ENCODE peak calls at places on chromosomes 16 and 17, in four cellular contexts. R is AG09319, Y is Peyer's patch, M is fibroblast of pulmonary artery. P is an unnamed sample.

GRCh38 chr17:72953621-72954020 is 138.9 kb downstream of the SLC39A11 start:
- DNase-seq in R (no peak), Y (no peak), M (no peak), P (no peak)

GRCh38 chr16:106623-107324 is 28.7 kb downstream of the MPG start:
- DNase-seq in R (peak), Y (peak), M (peak), P (peak)

GRCh38 chr17:17810374-17811248 is 26.2 kb downstream of the SREBF1 start:
- DNase-seq in R (no peak), Y (no peak), M (peak), P (peak)

GRCh38 chr17:13351046-13351445 is 250.7 kb downstream of the HS3ST3A1 start:
- DNase-seq in R (no peak), Y (no peak), M (no peak), P (no peak)

GRCh38 chr17:70947215-70947614 is 777.9 kb downstream of the KCNJ2 start:
- DNase-seq in R (no peak), Y (no peak), M (no peak), P (no peak)

GRCh38 chr16:79288046-79288445 is 312.5 kb downstream of the MAF start:
- DNase-seq in R (no peak), Y (no peak), M (no peak), P (no peak)

GRCh38 chr17:29567362-29568330 is 809 bp upstream of the ABHD15 start:
- DNase-seq in R (no peak), Y (peak), M (no peak), P (peak)

GRCh38 chr17:13079010-13079409 is 61.2 kb upstream of the ELAC2 start:
- DNase-seq in R (no peak), Y (no peak), M (no peak), P (no peak)

GRCh38 chr16:685967-686366 is 1.8 kb upstream of the JMJD8 start:
- DNase-seq in R (no peak), Y (peak), M (peak), P (peak)

GRCh38 chr16:57600952-57601580 is 27.4 kb upstream of the ADGRG1 start:
- DNase-seq in R (no peak), Y (no peak), M (no peak), P (no peak)

GRCh38 chr17:49571283-49571682 is 4.4 kb upstream of the NXPH3 start:
- DNase-seq in R (no peak), Y (no peak), M (no peak), P (no peak)

GRCh38 chr16:88653606-88654362 is 2.9 kb upstream of the CYBA start:
- DNase-seq in R (no peak), Y (no peak), M (no peak), P (no peak)

GRCh38 chr16:88637797-88638196 is 575 bp upstream of the IL17C start:
- DNase-seq in R (no peak), Y (no peak), M (no peak), P (no peak)

GRCh38 chr17:28554565-28554964 is 2.1 kb upstream of the UNC119 start:
- DNase-seq in R (no peak), Y (no peak), M (no peak), P (no peak)

GRCh38 chr17:47941246-47941997 is at the start of gene PNPO:
- DNase-seq in R (peak), Y (peak), M (peak), P (peak)

GRCh38 chr17:1684307-1685189 is at the start of gene PRPF8:
- DNase-seq in R (peak), Y (peak), M (peak), P (peak)

GRCh38 chr17:46822388-46822921 is 4.0 kb upstream of the WNT3 start:
- DNase-seq in R (no peak), Y (peak), M (no peak), P (peak)

GRCh38 chr17:60745544-60745943 is 67.9 kb downstream of the BCAS3 start:
- DNase-seq in R (no peak), Y (no peak), M (peak), P (no peak)

GRCh38 chr16:30901201-30902069 is 5.0 kb downstream of the CTF1 start:
- DNase-seq in R (no peak), Y (no peak), M (no peak), P (no peak)

GRCh38 chr17:42675348-42675983 is 1.3 kb downstream of the PLEKHH3 start:
- DNase-seq in R (no peak), Y (no peak), M (no peak), P (no peak)

GRCh38 chr16:68381363-68381724 is 67.0 kb downstream of the SMPD3 start:
- DNase-seq in R (no peak), Y (no peak), M (no peak), P (no peak)

GRCh38 chr16:27690604-27691003 is 140.7 kb downstream of the KATNIP start:
- DNase-seq in R (no peak), Y (peak), M (peak), P (no peak)

GRCh38 chr17:65260626-65261025 is 123.5 kb downstream of the RGS9 start:
- DNase-seq in R (no peak), Y (no peak), M (no peak), P (no peak)

GRCh38 chr16:68311316-68311620 is 449 bp downstream of the PRMT7 start:
- DNase-seq in R (no peak), Y (no peak), M (no peak), P (no peak)

GRCh38 chr17:19766421-19767270 is 18.5 kb upstream of the ALDH3A1 start:
- DNase-seq in R (peak), Y (peak), M (peak), P (peak)

GRCh38 chr16:12901597-12902436 is at the start of gene SHISA9:
- DNase-seq in R (no peak), Y (no peak), M (no peak), P (peak)

GRCh38 chr17:38324732-38325131 is 19.0 kb downstream of the GPR179 start:
- DNase-seq in R (no peak), Y (no peak), M (no peak), P (no peak)

GRCh38 chr17:3033741-3034577 is 29.4 kb downstream of the OR1D5 start:
- DNase-seq in R (no peak), Y (peak), M (no peak), P (no peak)

GRCh38 chr16:53664724-53665345 is 38.8 kb downstream of the RPGRIP1L start:
- DNase-seq in R (peak), Y (no peak), M (peak), P (no peak)

GRCh38 chr17:34246872-34247271 is 8.2 kb upstream of the CCL2 start:
- DNase-seq in R (no peak), Y (no peak), M (no peak), P (no peak)

GRCh38 chr16:81455006-81455405 is 10.4 kb downstream of the CMIP start:
- DNase-seq in R (no peak), Y (no peak), M (no peak), P (no peak)

GRCh38 chr16:82011199-82011641 is at the start of gene SDR42E1:
- DNase-seq in R (no peak), Y (peak), M (no peak), P (no peak)

GRCh38 chr17:54888981-54889380 is 11.7 kb upstream of the TOM1L1 start:
- DNase-seq in R (no peak), Y (no peak), M (no peak), P (no peak)

GRCh38 chr16:68113765-68114240 is 28.6 kb downstream of the NFATC3 start:
- DNase-seq in R (no peak), Y (no peak), M (no peak), P (no peak)

DNA sequence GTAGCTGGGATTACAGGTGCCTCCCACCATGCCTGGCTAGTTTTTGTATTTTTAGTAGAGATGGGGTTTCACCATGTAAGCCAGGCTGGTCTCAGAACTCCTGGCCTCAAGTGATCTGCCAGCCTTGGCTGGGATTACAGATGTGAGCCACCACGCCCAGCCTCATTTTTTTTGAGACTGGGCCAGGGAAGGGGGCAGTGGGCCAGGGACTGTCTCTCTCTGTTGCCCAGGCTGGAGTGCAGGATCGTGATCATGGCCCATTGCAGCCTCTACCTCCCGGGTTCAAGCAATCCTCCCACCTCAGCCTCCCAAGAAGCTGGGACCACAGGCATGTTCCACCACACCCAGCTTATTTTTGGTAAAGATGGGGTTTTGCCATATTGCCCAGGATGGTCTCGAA is 16.0 kb downstream of the RSL1D1 start:
- DNase-seq in R (no peak), Y (no peak), M (no peak), P (no peak)
- TF ChIP-seq CTCF in R (no peak), Y (no peak), M (no peak), P (no peak)

GRCh38 chr16:51146256-51146924 is 4.7 kb downstream of the SALL1 start:
- DNase-seq in R (no peak), Y (no peak), M (peak), P (no peak)
- TF ChIP-seq CTCF in R (peak), Y (no peak), M (peak), P (peak)

DNA sequence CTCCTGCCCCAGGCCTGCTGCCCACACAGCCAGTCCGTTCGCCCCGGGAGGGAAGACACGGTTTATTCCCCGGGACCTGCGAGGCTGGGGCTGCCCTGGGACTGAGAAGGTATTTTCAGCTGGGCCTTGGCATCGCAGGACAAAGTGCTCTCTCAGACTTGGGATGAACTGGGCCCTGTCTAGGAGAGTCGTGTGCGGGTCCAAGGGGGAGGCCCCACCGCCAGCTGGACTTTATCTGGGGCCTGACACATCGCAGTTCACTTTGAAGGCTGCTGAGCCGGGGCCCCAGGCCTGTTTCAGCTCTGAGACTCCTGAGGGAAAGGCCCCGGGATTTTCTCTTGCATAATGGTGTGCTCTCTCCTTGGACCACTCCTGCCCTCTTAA is 6.8 kb downstream of the CRISPLD2 start:
- DNase-seq in R (no peak), Y (peak), M (peak), P (no peak)
- TF ChIP-seq CTCF in R (no peak), Y (no peak), M (no peak), P (no peak)

GRCh38 chr17:63955232-63955631 is 17.5 kb downstream of the SCN4A start:
- DNase-seq in R (no peak), Y (no peak), M (no peak), P (no peak)
- TF ChIP-seq CTCF in R (no peak), Y (no peak), M (no peak), P (no peak)

GRCh38 chr17:76248013-76248782 is 7.9 kb upstream of the RNF157 start:
- DNase-seq in R (no peak), Y (peak), M (no peak), P (no peak)
- TF ChIP-seq CTCF in R (peak), Y (peak), M (peak), P (no peak)

DNA sequence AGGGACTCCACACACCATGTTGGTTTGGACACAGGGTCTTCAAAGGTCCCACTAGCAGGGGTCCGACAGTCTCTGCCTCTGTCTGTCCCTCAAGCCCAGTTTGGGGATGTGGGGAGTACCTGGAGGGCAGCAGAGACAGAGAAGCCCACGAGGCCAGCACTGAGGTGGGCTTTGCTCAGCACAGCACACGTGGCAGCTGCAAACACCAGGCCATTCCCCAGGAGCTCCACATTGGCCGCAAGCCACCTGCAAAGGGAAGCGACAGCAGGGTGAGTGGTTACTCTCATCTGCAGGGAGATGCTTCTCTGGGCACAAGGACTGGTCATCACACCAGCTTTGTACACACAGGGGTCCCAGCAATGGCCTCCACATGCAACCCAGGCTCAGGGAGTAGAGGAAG is 62.0 kb downstream of the ABCC6 start:
- DNase-seq in R (no peak), Y (no peak), M (no peak), P (no peak)
- TF ChIP-seq CTCF in R (no peak), Y (no peak), M (no peak), P (no peak)

DNA sequence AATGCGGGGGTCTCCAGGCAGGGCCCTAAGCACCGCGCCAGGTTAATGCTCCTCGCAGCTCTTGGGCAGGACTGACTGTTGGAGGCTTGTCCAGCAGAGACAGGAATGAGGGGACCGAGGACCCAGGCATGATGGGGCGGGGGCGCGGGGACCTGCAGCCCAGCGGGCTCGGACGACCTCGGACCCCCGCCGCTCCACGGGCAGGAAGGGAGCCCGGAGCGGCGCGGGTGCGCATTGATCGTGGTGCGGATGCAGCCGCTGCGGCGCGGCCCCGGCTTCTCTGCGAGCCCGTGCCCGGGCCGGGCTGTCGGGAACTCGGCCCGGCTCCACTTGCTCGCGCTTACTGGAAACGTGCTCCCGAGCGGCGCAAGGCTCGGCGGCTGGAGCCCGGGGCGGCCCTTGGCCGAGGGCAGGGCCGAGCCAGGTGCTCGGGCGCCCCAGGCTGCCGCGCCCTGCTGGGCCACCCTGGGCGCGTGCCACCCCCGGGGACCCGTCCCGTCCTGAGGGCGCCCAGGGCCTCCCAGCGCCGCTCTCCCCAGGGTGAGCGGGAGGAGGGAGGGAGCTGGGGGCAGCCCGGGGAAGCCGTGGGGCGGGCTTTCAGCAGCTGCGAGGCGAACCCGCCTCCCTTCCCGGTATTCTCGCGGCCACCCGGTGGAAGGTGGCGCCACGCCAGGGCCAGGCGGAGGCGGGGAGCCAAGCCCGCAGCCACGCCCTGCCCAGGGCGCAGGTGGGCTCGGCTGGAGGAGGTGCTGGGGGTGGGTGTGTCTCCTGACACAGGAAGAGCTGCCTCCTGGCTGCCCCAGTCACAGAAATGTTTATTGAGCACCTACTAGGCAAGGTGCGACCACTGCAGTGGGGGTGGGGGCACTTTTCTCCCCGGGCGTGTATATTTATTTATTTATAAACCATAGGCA is 45.9 kb downstream of the SOCS3 start:
- DNase-seq in R (no peak), Y (peak), M (peak), P (peak)
- TF ChIP-seq CTCF in R (no peak), Y (peak), M (no peak), P (no peak)

GRCh38 chr17:40038882-40039513 is 15.2 kb downstream of the MED24 start:
- DNase-seq in R (peak), Y (peak), M (peak), P (no peak)
- TF ChIP-seq CTCF in R (peak), Y (peak), M (peak), P (peak)

DNA sequence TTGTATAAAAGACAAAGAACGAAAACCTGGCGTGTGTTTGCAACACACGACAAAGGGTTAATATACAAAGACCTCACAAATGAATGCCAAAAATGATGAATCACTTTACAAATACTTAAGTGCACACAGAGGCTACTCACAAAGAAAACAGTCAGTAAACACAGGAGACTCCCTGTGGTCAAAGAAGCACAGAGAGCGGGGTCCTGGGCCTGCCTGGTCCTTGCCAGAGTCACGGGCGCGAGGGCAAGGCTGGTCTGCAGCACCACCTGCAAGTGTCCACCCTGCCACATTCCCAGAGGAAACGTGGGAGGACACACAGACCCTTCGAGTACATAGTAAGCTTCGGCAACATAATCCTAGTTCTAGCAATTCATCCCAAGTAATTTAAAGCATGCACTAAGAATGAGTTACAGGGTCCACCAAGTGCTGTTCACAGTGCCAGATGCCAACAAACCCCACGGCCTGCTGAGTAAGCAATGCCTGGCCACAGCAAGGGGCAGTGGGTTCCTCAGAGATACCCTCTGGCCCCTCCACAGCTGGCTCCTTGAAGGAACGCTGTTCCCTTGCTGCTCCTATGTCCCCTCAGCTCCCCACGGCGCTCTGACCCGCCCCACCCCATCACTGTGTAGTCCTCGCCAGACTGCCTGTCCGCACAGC is 24.6 kb upstream of the FAAP100 start:
- DNase-seq in R (no peak), Y (no peak), M (peak), P (no peak)
- TF ChIP-seq CTCF in R (peak), Y (no peak), M (peak), P (no peak)

GRCh38 chr16:11627292-11627663 is 40.6 kb upstream of the LITAF start:
- DNase-seq in R (no peak), Y (no peak), M (no peak), P (no peak)
- TF ChIP-seq CTCF in R (no peak), Y (no peak), M (no peak), P (no peak)